ENCODE peak calls at places on chromosomes 16 and 17, in five cellular contexts. C, R, L, Z and O are unnamed samples.

GRCh38 chr16:75296606-75297005 is 45.2 kb upstream of the BCAR1 start:
- DNase-seq in R (no peak), C (peak), Z (peak), L (no peak), O (peak)

GRCh38 chr17:76139801-76140660 is 1.0 kb downstream of the FOXJ1 start:
- DNase-seq in R (peak), C (no peak), Z (no peak), L (no peak), O (no peak)

GRCh38 chr16:87466975-87467501 is 25.8 kb downstream of the ZCCHC14 start:
- DNase-seq in L (no peak), C (no peak), R (no peak), Z (no peak), O (no peak)

GRCh38 chr16:25110392-25110947 is 1.1 kb upstream of the LCMT1 start:
- DNase-seq in R (no peak), C (no peak), L (peak), Z (peak), O (no peak)

GRCh38 chr16:82784567-82784956 is 157.8 kb downstream of the CDH13 start:
- DNase-seq in Z (no peak), R (no peak), C (no peak), L (no peak), O (no peak)

GRCh38 chr16:51164167-51164566 is 13.1 kb upstream of the SALL1 start:
- DNase-seq in Z (peak), L (no peak), C (peak), R (no peak), O (no peak)

GRCh38 chr17:51647873-51648272 is 387.5 kb downstream of the UTP18 start:
- DNase-seq in C (no peak), Z (no peak), L (no peak), R (no peak), O (no peak)

GRCh38 chr16:9820481-9821246 is 361.6 kb downstream of the GRIN2A start:
- DNase-seq in R (no peak), Z (no peak), C (no peak), L (no peak), O (no peak)

GRCh38 chr17:21687136-21687953 is 5.0 kb upstream of the KCNJ18 start:
- DNase-seq in R (no peak), L (no peak), C (no peak), Z (no peak), O (no peak)

GRCh38 chr17:2814049-2814448 is 17.8 kb downstream of the RAP1GAP2 start:
- DNase-seq in Z (no peak), C (no peak), R (no peak), L (no peak), O (no peak)

GRCh38 chr16:84115919-84116719 is 623 bp downstream of the MBTPS1 start:
- DNase-seq in C (peak), Z (peak), R (no peak), L (peak), O (peak)

GRCh38 chr17:40443988-40444899 is 994 bp downstream of the IGFBP4 start:
- DNase-seq in R (no peak), Z (peak), C (peak), L (no peak), O (no peak)

GRCh38 chr17:73799781-73800627 is 155.8 kb upstream of the SDK2 start:
- DNase-seq in C (no peak), R (no peak), Z (no peak), L (no peak), O (no peak)

GRCh38 chr17:74325743-74326379 is at the start of gene KIF19:
- DNase-seq in C (no peak), L (no peak), Z (no peak), R (peak), O (no peak)

GRCh38 chr17:32747856-32748255 is 129.1 kb downstream of the MYO1D start:
- DNase-seq in R (no peak), C (no peak), Z (no peak), L (no peak), O (no peak)

GRCh38 chr17:73646409-73647305 is 2.4 kb upstream of the SDK2 start:
- DNase-seq in L (peak), Z (peak), R (no peak), C (no peak), O (no peak)

GRCh38 chr17:44797809-44798208 is 32.3 kb downstream of the GJC1 start:
- DNase-seq in C (peak), L (no peak), Z (peak), R (no peak), O (peak)

GRCh38 chr16:51524555-51525373 is 373.7 kb upstream of the SALL1 start:
- DNase-seq in C (peak), Z (peak), L (no peak), R (no peak), O (peak)

GRCh38 chr16:69839798-69840409 is 77.8 kb downstream of the WWP2 start:
- DNase-seq in C (no peak), Z (no peak), L (peak), R (no peak), O (no peak)

GRCh38 chr17:10135539-10136257 is 62.7 kb downstream of the GAS7 start:
- DNase-seq in L (no peak), C (peak), Z (peak), R (no peak), O (no peak)

GRCh38 chr16:84194470-84195200 is 3.7 kb downstream of the ADAD2 start:
- DNase-seq in R (no peak), C (no peak), Z (no peak), L (no peak), O (no peak)

GRCh38 chr16:68786685-68787418 is 49.8 kb downstream of the CDH1 start:
- DNase-seq in R (no peak), L (peak), Z (peak), C (peak), O (peak)

GRCh38 chr16:3518983-3519343 is 18.2 kb downstream of the CLUAP1 start:
- DNase-seq in Z (no peak), R (no peak), C (no peak), L (no peak), O (no peak)

GRCh38 chr17:16428098-16428882 is 12.9 kb downstream of the TRPV2 start:
- DNase-seq in R (no peak), C (peak), L (peak), Z (peak), O (no peak)

GRCh38 chr16:57871457-57871856 is 69.2 kb upstream of the KIFC3 start:
- DNase-seq in R (no peak), C (peak), L (no peak), Z (peak), O (no peak)
- H3K27ac ChIP-seq in R (no peak), C (peak), L (no peak), Z (no peak), O (peak)

GRCh38 chr17:79991140-79991923 is 44.3 kb downstream of the TBC1D16 start:
- DNase-seq in Z (peak), L (peak), R (peak), C (peak), O (peak)
- H3K4me3 ChIP-seq in Z (peak), L (peak), R (peak), C (peak), O (peak)

DNA sequence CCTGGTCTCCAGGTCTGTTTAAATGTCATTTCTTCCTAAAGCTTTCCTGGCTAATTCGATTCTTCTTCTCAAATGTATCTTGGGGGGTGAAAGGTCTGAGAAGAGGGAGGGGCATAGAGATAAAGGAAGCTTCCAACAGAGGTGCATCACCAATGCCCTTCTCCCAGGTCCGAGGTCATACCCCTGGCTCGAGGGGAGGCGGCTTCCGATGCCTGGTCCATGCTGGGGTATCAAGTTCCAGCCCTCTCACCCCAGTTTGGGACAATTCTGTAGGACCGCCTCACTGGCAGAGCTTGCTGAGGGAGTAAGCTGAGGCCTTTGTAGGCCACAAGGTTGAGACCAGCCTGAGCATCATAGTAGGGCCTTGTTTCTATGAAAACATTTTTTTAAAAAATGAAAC is 10.3 kb upstream of the CEP20 start:
- DNase-seq in L (no peak), R (no peak), Z (no peak), C (no peak), O (no peak)
- H3K27ac ChIP-seq in L (no peak), R (no peak), Z (no peak), C (no peak), O (no peak)

GRCh38 chr17:64658931-64659330 is 3.2 kb downstream of the SMURF2 start:
- DNase-seq in L (no peak), C (peak), R (no peak), Z (peak), O (peak)
- H3K4me3 ChIP-seq in L (no peak), C (peak), R (no peak), Z (peak), O (peak)